ENCODE peak calls at places on chromosomes 12 and 14, in eight cellular contexts. One of them, this sample, is unnamed.

GRCh38 chr14:50883827-50884197 is 12.0 kb downstream of the ABHD12B start:
- DNase-seq in AG09309: no peak
- DNase-seq in lower leg skin: no peak
- DNase-seq in WTC11: no peak
- DNase-seq in NB4: no peak
- DNase-seq in A549: no peak
- DNase-seq in RWPE2: no peak
- DNase-seq in H9: no peak
- DNase-seq in this sample: no peak

GRCh38 chr12:55906056-55906455 is 21.6 kb downstream of the PYM1 start:
- DNase-seq in AG09309: no peak
- DNase-seq in lower leg skin: no peak
- DNase-seq in WTC11: no peak
- DNase-seq in NB4: no peak
- DNase-seq in A549: no peak
- DNase-seq in RWPE2: no peak
- DNase-seq in H9: no peak
- DNase-seq in this sample: no peak

GRCh38 chr12:113601656-113602263 is 130.1 kb upstream of the LHX5 start:
- DNase-seq in AG09309: no peak
- DNase-seq in lower leg skin: no peak
- DNase-seq in WTC11: peak; percentile 69
- DNase-seq in NB4: peak; percentile 26
- DNase-seq in A549: no peak
- DNase-seq in RWPE2: no peak
- DNase-seq in H9: no peak
- DNase-seq in this sample: peak; percentile 50

GRCh38 chr14:61469771-61470170 is 148.4 kb downstream of the PRKCH start:
- DNase-seq in AG09309: no peak
- DNase-seq in lower leg skin: no peak
- DNase-seq in WTC11: no peak
- DNase-seq in NB4: no peak
- DNase-seq in A549: no peak
- DNase-seq in RWPE2: no peak
- DNase-seq in H9: no peak
- DNase-seq in this sample: no peak

GRCh38 chr12:118271770-118272417 is 100.8 kb downstream of the TAOK3 start:
- DNase-seq in AG09309: no peak
- DNase-seq in lower leg skin: no peak
- DNase-seq in WTC11: no peak
- DNase-seq in NB4: no peak
- DNase-seq in A549: no peak
- DNase-seq in RWPE2: no peak
- DNase-seq in H9: no peak
- DNase-seq in this sample: no peak

GRCh38 chr14:86796221-86797074 is 1196.5 kb downstream of the GALC start:
- DNase-seq in AG09309: no peak
- DNase-seq in lower leg skin: no peak
- DNase-seq in WTC11: no peak
- DNase-seq in NB4: no peak
- DNase-seq in A549: no peak
- DNase-seq in RWPE2: no peak
- DNase-seq in H9: no peak
- DNase-seq in this sample: no peak

GRCh38 chr14:61183486-61183885 is 97.7 kb downstream of the TMEM30B start:
- DNase-seq in AG09309: no peak
- DNase-seq in lower leg skin: no peak
- DNase-seq in WTC11: no peak
- DNase-seq in NB4: no peak
- DNase-seq in A549: no peak
- DNase-seq in RWPE2: no peak
- DNase-seq in H9: no peak
- DNase-seq in this sample: no peak

GRCh38 chr14:101963052-101963451 is 1.3 kb upstream of the DYNC1H1 start:
- DNase-seq in AG09309: no peak
- DNase-seq in lower leg skin: peak; percentile 18
- DNase-seq in WTC11: no peak
- DNase-seq in NB4: no peak
- DNase-seq in A549: no peak
- DNase-seq in RWPE2: no peak
- DNase-seq in H9: no peak
- DNase-seq in this sample: no peak

GRCh38 chr12:13203028-13203922 is 6.7 kb downstream of the EMP1 start:
- DNase-seq in AG09309: no peak
- DNase-seq in lower leg skin: peak; percentile 95
- DNase-seq in WTC11: peak; percentile 80
- DNase-seq in NB4: peak; percentile 60
- DNase-seq in A549: peak; percentile 55
- DNase-seq in RWPE2: no peak
- DNase-seq in H9: peak; percentile 88
- DNase-seq in this sample: no peak

GRCh38 chr14:64060648-64061096 is 207.9 kb downstream of the SYNE2 start:
- DNase-seq in AG09309: no peak
- DNase-seq in lower leg skin: no peak
- DNase-seq in WTC11: peak; percentile 79
- DNase-seq in NB4: peak; percentile 44
- DNase-seq in A549: peak; percentile 34
- DNase-seq in RWPE2: no peak
- DNase-seq in H9: peak; percentile 89
- DNase-seq in this sample: peak; percentile 28
- TF ChIP-seq CTCF in AG09309: peak; percentile 51
- TF ChIP-seq CTCF in lower leg skin: no peak
- TF ChIP-seq CTCF in WTC11: peak; percentile 74
- TF ChIP-seq CTCF in NB4: peak; percentile 68
- TF ChIP-seq CTCF in A549: peak; percentile 13
- TF ChIP-seq CTCF in RWPE2: peak; percentile 70
- TF ChIP-seq CTCF in H9: peak; percentile 79
- TF ChIP-seq CTCF in this sample: peak; percentile 62

GRCh38 chr14:100417466-100417865 is 94.3 kb downstream of the SLC25A47 start:
- DNase-seq in AG09309: peak; percentile 78
- DNase-seq in lower leg skin: no peak
- DNase-seq in WTC11: peak; percentile 79
- DNase-seq in NB4: peak; percentile 35
- DNase-seq in A549: peak; percentile 88
- DNase-seq in RWPE2: no peak
- DNase-seq in H9: peak; percentile 89
- DNase-seq in this sample: peak; percentile 60
- TF ChIP-seq CTCF in AG09309: peak; percentile 97
- TF ChIP-seq CTCF in lower leg skin: no peak
- TF ChIP-seq CTCF in WTC11: peak; percentile 59
- TF ChIP-seq CTCF in NB4: no peak
- TF ChIP-seq CTCF in A549: peak; percentile 77
- TF ChIP-seq CTCF in RWPE2: peak; percentile 89
- TF ChIP-seq CTCF in H9: peak; percentile 81
- TF ChIP-seq CTCF in this sample: peak; percentile 69

GRCh38 chr12:96208801-96209534 is 14.8 kb downstream of the ELK3 start:
- DNase-seq in AG09309: no peak
- DNase-seq in lower leg skin: no peak
- DNase-seq in WTC11: no peak
- DNase-seq in NB4: no peak
- DNase-seq in A549: no peak
- DNase-seq in RWPE2: no peak
- DNase-seq in H9: no peak
- DNase-seq in this sample: no peak
- TF ChIP-seq CTCF in AG09309: peak; percentile 2
- TF ChIP-seq CTCF in lower leg skin: no peak
- TF ChIP-seq CTCF in WTC11: no peak
- TF ChIP-seq CTCF in NB4: no peak
- TF ChIP-seq CTCF in A549: no peak
- TF ChIP-seq CTCF in RWPE2: peak; percentile 28
- TF ChIP-seq CTCF in H9: no peak
- TF ChIP-seq CTCF in this sample: no peak

GRCh38 chr12:75819512-75819911 is 212.1 kb downstream of the PHLDA1 start:
- DNase-seq in AG09309: no peak
- DNase-seq in lower leg skin: no peak
- DNase-seq in WTC11: no peak
- DNase-seq in NB4: no peak
- DNase-seq in A549: no peak
- DNase-seq in RWPE2: no peak
- DNase-seq in H9: no peak
- DNase-seq in this sample: no peak

GRCh38 chr12:75823475-75823874 is 208.1 kb downstream of the PHLDA1 start:
- DNase-seq in AG09309: no peak
- DNase-seq in lower leg skin: no peak
- DNase-seq in WTC11: no peak
- DNase-seq in NB4: no peak
- DNase-seq in A549: no peak
- DNase-seq in RWPE2: no peak
- DNase-seq in H9: no peak
- DNase-seq in this sample: no peak

GRCh38 chr12:75816892-75817291 is 214.7 kb downstream of the PHLDA1 start:
- DNase-seq in AG09309: no peak
- DNase-seq in lower leg skin: no peak
- DNase-seq in WTC11: no peak
- DNase-seq in NB4: peak; percentile 47
- DNase-seq in A549: peak; percentile 74
- DNase-seq in RWPE2: no peak
- DNase-seq in H9: no peak
- DNase-seq in this sample: no peak

GRCh38 chr12:75818863-75819262 is 212.7 kb downstream of the PHLDA1 start:
- DNase-seq in AG09309: no peak
- DNase-seq in lower leg skin: no peak
- DNase-seq in WTC11: no peak
- DNase-seq in NB4: no peak
- DNase-seq in A549: no peak
- DNase-seq in RWPE2: no peak
- DNase-seq in H9: no peak
- DNase-seq in this sample: no peak

GRCh38 chr12:75820848-75821578 is 210.6 kb downstream of the PHLDA1 start:
- DNase-seq in AG09309: peak; percentile 82
- DNase-seq in lower leg skin: no peak
- DNase-seq in WTC11: no peak
- DNase-seq in NB4: no peak
- DNase-seq in A549: peak; percentile 11
- DNase-seq in RWPE2: peak; percentile 74
- DNase-seq in H9: no peak
- DNase-seq in this sample: no peak
- TF ChIP-seq CTCF in AG09309: peak; percentile 23
- TF ChIP-seq CTCF in lower leg skin: no peak
- TF ChIP-seq CTCF in WTC11: no peak
- TF ChIP-seq CTCF in NB4: no peak
- TF ChIP-seq CTCF in A549: no peak
- TF ChIP-seq CTCF in RWPE2: peak; percentile 43
- TF ChIP-seq CTCF in H9: no peak
- TF ChIP-seq CTCF in this sample: no peak

GRCh38 chr12:74547249-74547648 is 9.6 kb downstream of the ATXN7L3B start:
- DNase-seq in AG09309: no peak
- DNase-seq in lower leg skin: no peak
- DNase-seq in WTC11: no peak
- DNase-seq in NB4: no peak
- DNase-seq in A549: no peak
- DNase-seq in RWPE2: no peak
- DNase-seq in H9: no peak
- DNase-seq in this sample: no peak

GRCh38 chr12:74552201-74552600 is 14.6 kb downstream of the ATXN7L3B start:
- DNase-seq in AG09309: no peak
- DNase-seq in lower leg skin: no peak
- DNase-seq in WTC11: no peak
- DNase-seq in NB4: no peak
- DNase-seq in A549: no peak
- DNase-seq in RWPE2: no peak
- DNase-seq in H9: no peak
- DNase-seq in this sample: no peak
- TF ChIP-seq CTCF in AG09309: no peak
- TF ChIP-seq CTCF in lower leg skin: no peak
- TF ChIP-seq CTCF in WTC11: no peak
- TF ChIP-seq CTCF in NB4: no peak
- TF ChIP-seq CTCF in A549: no peak
- TF ChIP-seq CTCF in RWPE2: no peak
- TF ChIP-seq CTCF in H9: peak; percentile 52
- TF ChIP-seq CTCF in this sample: no peak

DNA sequence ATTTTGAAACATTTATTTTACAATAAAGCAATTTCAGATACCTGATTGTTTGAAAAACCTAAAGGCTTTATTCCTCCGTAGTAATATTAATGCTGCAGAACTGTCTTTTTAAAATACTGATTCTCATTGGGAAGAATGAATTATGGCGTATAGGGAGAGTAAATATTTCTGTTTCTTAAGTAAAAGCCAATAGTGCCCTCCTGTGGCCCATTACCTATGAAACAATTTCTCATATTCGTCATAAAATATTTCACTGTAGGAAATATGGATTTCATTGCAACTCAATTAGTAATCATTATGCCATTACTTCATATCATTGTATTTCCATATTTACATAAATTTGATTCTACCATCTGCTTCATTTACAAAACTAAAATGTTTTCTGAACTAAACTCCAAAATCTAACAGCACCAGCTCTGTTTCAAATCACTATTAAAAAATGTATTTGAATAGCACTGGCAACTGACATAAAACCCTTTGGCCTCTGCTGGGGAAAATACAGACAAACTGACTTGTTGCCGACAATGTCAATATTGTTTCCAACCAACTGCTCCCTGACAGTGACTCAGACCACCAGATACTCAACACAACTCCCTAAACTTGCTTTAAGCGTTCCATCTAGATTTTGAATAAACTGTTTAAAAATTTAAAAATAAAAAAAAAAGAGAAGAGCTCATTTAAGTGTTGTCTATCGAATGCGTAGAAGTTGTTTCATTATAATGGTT is 290.3 kb downstream of the NAV3 start:
- DNase-seq in AG09309: no peak
- DNase-seq in lower leg skin: no peak
- DNase-seq in WTC11: no peak
- DNase-seq in NB4: peak; percentile 65
- DNase-seq in A549: peak; percentile 63
- DNase-seq in RWPE2: no peak
- DNase-seq in H9: no peak
- DNase-seq in this sample: no peak
- TF ChIP-seq CTCF in AG09309: peak; percentile 39
- TF ChIP-seq CTCF in lower leg skin: no peak
- TF ChIP-seq CTCF in WTC11: no peak
- TF ChIP-seq CTCF in NB4: peak; percentile 10
- TF ChIP-seq CTCF in A549: peak; percentile 53
- TF ChIP-seq CTCF in RWPE2: peak; percentile 54
- TF ChIP-seq CTCF in H9: peak; percentile 44
- TF ChIP-seq CTCF in this sample: peak; percentile 66

GRCh38 chr12:98373982-98374381 is 141.4 kb upstream of the TMPO start:
- DNase-seq in AG09309: no peak
- DNase-seq in lower leg skin: no peak
- DNase-seq in WTC11: no peak
- DNase-seq in NB4: peak; percentile 37
- DNase-seq in A549: peak; percentile 22
- DNase-seq in RWPE2: no peak
- DNase-seq in H9: no peak
- DNase-seq in this sample: no peak
- TF ChIP-seq CTCF in AG09309: peak; percentile 41
- TF ChIP-seq CTCF in lower leg skin: no peak
- TF ChIP-seq CTCF in WTC11: no peak
- TF ChIP-seq CTCF in NB4: peak; percentile 35
- TF ChIP-seq CTCF in A549: no peak
- TF ChIP-seq CTCF in RWPE2: no peak
- TF ChIP-seq CTCF in H9: peak; percentile 48
- TF ChIP-seq CTCF in this sample: peak; percentile 42

This sample was measured in neural crest cell.